ENCODE peak calls at places on chromosomes 3 and 15, in nine cellular contexts. One of them, this sample, is unnamed.

GRCh38 chr3:5692446-5692845 is 504.9 kb downstream of the EDEM1 start:
- DNase-seq in astrocyte of the spinal cord: no peak
- DNase-seq in BE2C: no peak
- DNase-seq in mucosa of descending colon: no peak
- DNase-seq in adrenal gland: no peak
- DNase-seq in choroid plexus epithelial cell: no peak
- DNase-seq in pancreas: no peak
- DNase-seq in cardiac fibroblast: no peak
- DNase-seq in cardiac muscle cell: no peak
- DNase-seq in this sample: no peak

GRCh38 chr15:67030036-67030762 is 35.2 kb upstream of the SMAD3 start:
- DNase-seq in astrocyte of the spinal cord: no peak
- DNase-seq in BE2C: no peak
- DNase-seq in mucosa of descending colon: no peak
- DNase-seq in adrenal gland: no peak
- DNase-seq in choroid plexus epithelial cell: no peak
- DNase-seq in pancreas: no peak
- DNase-seq in cardiac fibroblast: no peak
- DNase-seq in cardiac muscle cell: peak
- DNase-seq in this sample: no peak

GRCh38 chr15:72474912-72475601 is 927 bp downstream of the ARIH1 start:
- DNase-seq in astrocyte of the spinal cord: peak
- DNase-seq in BE2C: peak
- DNase-seq in mucosa of descending colon: peak
- DNase-seq in adrenal gland: peak
- DNase-seq in choroid plexus epithelial cell: peak
- DNase-seq in pancreas: peak
- DNase-seq in cardiac fibroblast: peak
- DNase-seq in cardiac muscle cell: peak
- DNase-seq in this sample: peak

GRCh38 chr15:64524778-64525177 is 64.4 kb downstream of the ZNF609 start:
- DNase-seq in astrocyte of the spinal cord: no peak
- DNase-seq in BE2C: no peak
- DNase-seq in mucosa of descending colon: no peak
- DNase-seq in adrenal gland: no peak
- DNase-seq in choroid plexus epithelial cell: no peak
- DNase-seq in pancreas: no peak
- DNase-seq in cardiac fibroblast: no peak
- DNase-seq in cardiac muscle cell: no peak
- DNase-seq in this sample: peak

GRCh38 chr15:20340331-20340811 is 201.2 kb downstream of the GOLGA6L6 start:
- DNase-seq in astrocyte of the spinal cord: no peak
- DNase-seq in BE2C: peak
- DNase-seq in mucosa of descending colon: peak
- DNase-seq in adrenal gland: peak
- DNase-seq in choroid plexus epithelial cell: no peak
- DNase-seq in pancreas: peak
- DNase-seq in cardiac fibroblast: no peak
- DNase-seq in cardiac muscle cell: peak
- DNase-seq in this sample: no peak

GRCh38 chr3:36648241-36649034 is 115.9 kb downstream of the DCLK3 start:
- DNase-seq in astrocyte of the spinal cord: peak
- DNase-seq in BE2C: no peak
- DNase-seq in mucosa of descending colon: no peak
- DNase-seq in adrenal gland: no peak
- DNase-seq in choroid plexus epithelial cell: peak
- DNase-seq in pancreas: no peak
- DNase-seq in cardiac fibroblast: peak
- DNase-seq in cardiac muscle cell: no peak
- DNase-seq in this sample: peak

GRCh38 chr3:99700637-99701268 is 62.4 kb downstream of the COL8A1 start:
- DNase-seq in astrocyte of the spinal cord: peak
- DNase-seq in BE2C: no peak
- DNase-seq in mucosa of descending colon: no peak
- DNase-seq in adrenal gland: no peak
- DNase-seq in choroid plexus epithelial cell: peak
- DNase-seq in pancreas: no peak
- DNase-seq in cardiac fibroblast: peak
- DNase-seq in cardiac muscle cell: no peak
- DNase-seq in this sample: peak

GRCh38 chr3:122314467-122314866 is 10.6 kb upstream of the CSTA start:
- DNase-seq in astrocyte of the spinal cord: no peak
- DNase-seq in BE2C: no peak
- DNase-seq in mucosa of descending colon: no peak
- DNase-seq in adrenal gland: no peak
- DNase-seq in choroid plexus epithelial cell: no peak
- DNase-seq in pancreas: no peak
- DNase-seq in cardiac fibroblast: peak
- DNase-seq in cardiac muscle cell: no peak
- DNase-seq in this sample: peak

GRCh38 chr3:141370065-141370533 is 1.8 kb downstream of the ZBTB38 start:
- DNase-seq in astrocyte of the spinal cord: peak
- DNase-seq in BE2C: peak
- DNase-seq in mucosa of descending colon: no peak
- DNase-seq in adrenal gland: peak
- DNase-seq in choroid plexus epithelial cell: peak
- DNase-seq in pancreas: peak
- DNase-seq in cardiac fibroblast: peak
- DNase-seq in cardiac muscle cell: peak
- DNase-seq in this sample: peak

GRCh38 chr3:141366285-141367037 is 1.8 kb upstream of the ZBTB38 start:
- DNase-seq in astrocyte of the spinal cord: peak
- DNase-seq in BE2C: no peak
- DNase-seq in mucosa of descending colon: no peak
- DNase-seq in adrenal gland: peak
- DNase-seq in choroid plexus epithelial cell: peak
- DNase-seq in pancreas: peak
- DNase-seq in cardiac fibroblast: peak
- DNase-seq in cardiac muscle cell: peak
- DNase-seq in this sample: peak

GRCh38 chr3:141368925-141369794 is 856 bp downstream of the ZBTB38 start:
- DNase-seq in astrocyte of the spinal cord: peak
- DNase-seq in BE2C: no peak
- DNase-seq in mucosa of descending colon: no peak
- DNase-seq in adrenal gland: no peak
- DNase-seq in choroid plexus epithelial cell: peak
- DNase-seq in pancreas: no peak
- DNase-seq in cardiac fibroblast: peak
- DNase-seq in cardiac muscle cell: no peak
- DNase-seq in this sample: peak

GRCh38 chr3:141367038-141367730 is 1.1 kb upstream of the ZBTB38 start:
- DNase-seq in astrocyte of the spinal cord: peak
- DNase-seq in BE2C: no peak
- DNase-seq in mucosa of descending colon: no peak
- DNase-seq in adrenal gland: no peak
- DNase-seq in choroid plexus epithelial cell: peak
- DNase-seq in pancreas: no peak
- DNase-seq in cardiac fibroblast: peak
- DNase-seq in cardiac muscle cell: no peak
- DNase-seq in this sample: peak

DNA sequence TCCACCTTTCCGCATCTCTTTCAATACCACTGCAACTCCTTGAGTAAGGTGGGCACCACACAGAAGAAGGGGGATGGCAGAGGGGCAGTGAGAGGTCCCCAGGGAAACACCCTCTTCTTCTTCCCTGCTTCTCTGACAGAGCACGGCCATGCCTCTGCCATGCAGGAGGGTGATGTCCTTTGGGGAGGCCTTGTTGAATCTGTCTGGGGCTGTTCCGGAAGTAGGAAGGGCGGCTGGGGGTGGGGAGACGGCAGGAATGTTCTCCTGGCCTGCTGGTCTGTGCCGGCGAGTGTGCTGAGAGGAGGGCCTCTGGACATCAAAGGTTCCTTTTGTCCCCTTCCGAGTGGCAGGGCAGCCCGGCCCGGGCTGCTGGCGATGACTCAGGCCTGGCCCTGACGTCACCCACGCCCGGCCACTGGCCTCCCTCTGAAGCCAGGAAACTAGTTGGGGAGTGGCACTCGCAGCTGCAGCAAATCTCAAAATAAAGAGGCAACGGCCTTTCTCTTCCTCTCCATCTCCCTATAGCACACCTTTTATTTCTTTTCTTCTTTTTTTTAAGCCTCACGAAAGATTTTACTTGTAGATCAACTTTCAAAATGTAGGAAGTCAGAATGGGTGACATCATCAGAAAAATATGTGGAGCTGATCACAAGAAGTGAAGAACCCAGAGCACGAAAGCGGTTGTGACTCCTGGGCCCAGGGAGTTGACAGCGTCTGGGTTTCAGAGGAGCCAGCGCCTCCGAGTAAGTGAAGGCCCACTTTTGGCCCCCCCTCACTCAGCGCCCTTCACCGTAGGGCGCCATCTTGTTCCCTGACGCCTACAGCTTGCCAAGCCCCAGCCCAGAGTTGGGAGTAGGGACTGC is at the start of gene ZBTB38:
- DNase-seq in astrocyte of the spinal cord: peak
- DNase-seq in BE2C: peak
- DNase-seq in mucosa of descending colon: peak
- DNase-seq in adrenal gland: peak
- DNase-seq in choroid plexus epithelial cell: peak
- DNase-seq in pancreas: peak
- DNase-seq in cardiac fibroblast: peak
- DNase-seq in cardiac muscle cell: peak
- DNase-seq in this sample: peak
- H3K4me3 ChIP-seq in astrocyte of the spinal cord: peak
- H3K4me3 ChIP-seq in BE2C: no peak
- H3K4me3 ChIP-seq in mucosa of descending colon: no peak
- H3K4me3 ChIP-seq in adrenal gland: no peak
- H3K4me3 ChIP-seq in choroid plexus epithelial cell: peak
- H3K4me3 ChIP-seq in pancreas: peak
- H3K4me3 ChIP-seq in cardiac fibroblast: peak
- H3K4me3 ChIP-seq in cardiac muscle cell: no peak
- H3K4me3 ChIP-seq in this sample: peak

GRCh38 chr3:140557476-140557875 is 120.4 kb upstream of the TRIM42 start:
- DNase-seq in astrocyte of the spinal cord: no peak
- DNase-seq in BE2C: no peak
- DNase-seq in mucosa of descending colon: no peak
- DNase-seq in adrenal gland: no peak
- DNase-seq in choroid plexus epithelial cell: no peak
- DNase-seq in pancreas: no peak
- DNase-seq in cardiac fibroblast: no peak
- DNase-seq in cardiac muscle cell: no peak
- DNase-seq in this sample: no peak

GRCh38 chr3:140552898-140553297 is 125.0 kb upstream of the TRIM42 start:
- DNase-seq in astrocyte of the spinal cord: no peak
- DNase-seq in BE2C: no peak
- DNase-seq in mucosa of descending colon: no peak
- DNase-seq in adrenal gland: no peak
- DNase-seq in choroid plexus epithelial cell: peak
- DNase-seq in pancreas: no peak
- DNase-seq in cardiac fibroblast: peak
- DNase-seq in cardiac muscle cell: no peak
- DNase-seq in this sample: peak

GRCh38 chr3:140552403-140552802 is 125.5 kb upstream of the TRIM42 start:
- DNase-seq in astrocyte of the spinal cord: no peak
- DNase-seq in BE2C: no peak
- DNase-seq in mucosa of descending colon: no peak
- DNase-seq in adrenal gland: no peak
- DNase-seq in choroid plexus epithelial cell: no peak
- DNase-seq in pancreas: no peak
- DNase-seq in cardiac fibroblast: no peak
- DNase-seq in cardiac muscle cell: no peak
- DNase-seq in this sample: peak

GRCh38 chr3:140553591-140553990 is 124.3 kb upstream of the TRIM42 start:
- DNase-seq in astrocyte of the spinal cord: no peak
- DNase-seq in BE2C: no peak
- DNase-seq in mucosa of descending colon: no peak
- DNase-seq in adrenal gland: no peak
- DNase-seq in choroid plexus epithelial cell: no peak
- DNase-seq in pancreas: no peak
- DNase-seq in cardiac fibroblast: no peak
- DNase-seq in cardiac muscle cell: no peak
- DNase-seq in this sample: no peak

GRCh38 chr3:140555666-140556065 is 122.2 kb upstream of the TRIM42 start:
- DNase-seq in astrocyte of the spinal cord: no peak
- DNase-seq in BE2C: no peak
- DNase-seq in mucosa of descending colon: no peak
- DNase-seq in adrenal gland: no peak
- DNase-seq in choroid plexus epithelial cell: no peak
- DNase-seq in pancreas: no peak
- DNase-seq in cardiac fibroblast: no peak
- DNase-seq in cardiac muscle cell: no peak
- DNase-seq in this sample: no peak
- TF ChIP-seq CTCF in astrocyte of the spinal cord: no peak
- TF ChIP-seq CTCF in BE2C: no peak
- TF ChIP-seq CTCF in mucosa of descending colon: no peak
- TF ChIP-seq CTCF in adrenal gland: no peak
- TF ChIP-seq CTCF in choroid plexus epithelial cell: no peak
- TF ChIP-seq CTCF in pancreas: no peak
- TF ChIP-seq CTCF in cardiac fibroblast: no peak
- TF ChIP-seq CTCF in cardiac muscle cell: no peak
- TF ChIP-seq CTCF in this sample: no peak

DNA sequence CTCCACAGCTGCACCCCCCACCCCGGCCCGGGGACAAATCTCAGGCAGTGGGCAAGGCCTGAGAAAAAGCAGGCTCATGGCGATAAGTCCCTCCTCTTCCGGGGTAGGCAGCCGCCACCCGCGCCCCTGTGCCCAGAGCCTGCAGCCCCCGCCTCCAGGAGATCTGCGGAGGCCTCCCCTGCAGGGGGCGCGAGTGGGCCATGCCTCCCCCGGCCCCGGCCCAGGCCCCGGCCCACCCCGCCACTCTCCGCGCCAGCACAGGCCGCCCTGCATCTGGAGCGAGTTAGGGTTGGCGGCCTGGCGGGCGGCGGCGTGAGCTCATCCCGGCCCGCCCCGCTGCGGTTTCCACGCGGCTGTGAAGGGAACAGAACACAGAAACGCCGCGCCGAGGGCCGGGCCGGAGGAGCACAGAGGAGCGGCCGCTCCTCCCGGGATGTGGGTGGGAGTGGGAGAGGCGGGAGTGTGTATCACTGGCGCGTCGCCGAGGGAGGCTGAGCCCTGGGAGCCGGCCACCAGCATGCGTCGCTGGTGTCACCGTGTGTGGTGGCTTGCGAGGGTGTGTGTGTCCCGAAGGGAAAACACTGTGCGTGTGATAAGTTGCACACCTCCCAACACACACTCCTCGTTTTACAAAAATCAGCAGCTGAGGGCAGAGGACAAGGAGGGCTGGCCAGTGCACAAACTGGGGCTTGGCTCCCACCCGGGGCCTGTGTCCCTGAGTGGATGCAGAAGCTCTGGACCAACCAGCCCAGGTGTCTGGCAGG is 17.2 kb downstream of the MYL3 start:
- DNase-seq in astrocyte of the spinal cord: peak
- DNase-seq in BE2C: peak
- DNase-seq in mucosa of descending colon: peak
- DNase-seq in adrenal gland: peak
- DNase-seq in choroid plexus epithelial cell: peak
- DNase-seq in pancreas: peak
- DNase-seq in cardiac fibroblast: peak
- DNase-seq in cardiac muscle cell: peak
- DNase-seq in this sample: peak
- H3K4me3 ChIP-seq in astrocyte of the spinal cord: peak
- H3K4me3 ChIP-seq in BE2C: peak
- H3K4me3 ChIP-seq in mucosa of descending colon: peak
- H3K4me3 ChIP-seq in adrenal gland: no peak
- H3K4me3 ChIP-seq in choroid plexus epithelial cell: peak
- H3K4me3 ChIP-seq in pancreas: peak
- H3K4me3 ChIP-seq in cardiac fibroblast: peak
- H3K4me3 ChIP-seq in cardiac muscle cell: no peak
- H3K4me3 ChIP-seq in this sample: peak

DNA sequence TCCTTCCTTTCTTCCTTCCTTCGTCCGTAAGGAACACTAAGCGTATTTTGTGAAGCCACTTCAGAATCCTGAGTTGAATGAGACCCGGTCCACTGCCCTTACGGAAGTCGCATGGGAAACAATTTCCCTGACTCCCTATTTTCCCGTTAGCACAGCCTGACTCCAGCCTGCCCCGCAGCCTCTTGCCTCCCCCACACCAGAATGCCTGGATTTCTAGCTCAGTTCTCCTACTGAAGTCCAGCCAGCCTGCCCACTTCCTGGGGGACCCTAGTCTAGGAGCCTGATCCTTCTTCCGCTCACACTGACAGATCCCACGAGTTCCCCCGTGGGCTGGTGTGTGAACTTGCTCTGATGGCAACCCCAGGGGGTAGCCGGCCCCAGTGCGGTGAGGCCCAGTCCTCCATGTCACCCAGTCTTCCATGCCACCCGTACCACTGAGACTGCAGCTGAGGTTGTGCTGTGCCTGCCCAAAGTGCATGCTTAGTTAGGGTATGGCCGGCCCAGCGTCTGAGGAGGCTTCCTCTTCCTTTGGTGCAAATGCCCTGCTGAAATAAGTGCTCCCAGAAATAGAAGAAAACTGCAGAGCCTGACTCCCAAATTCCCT is 31.6 kb downstream of the MGLL start:
- DNase-seq in astrocyte of the spinal cord: no peak
- DNase-seq in BE2C: no peak
- DNase-seq in mucosa of descending colon: no peak
- DNase-seq in adrenal gland: no peak
- DNase-seq in choroid plexus epithelial cell: no peak
- DNase-seq in pancreas: no peak
- DNase-seq in cardiac fibroblast: no peak
- DNase-seq in cardiac muscle cell: no peak
- DNase-seq in this sample: no peak
- TF ChIP-seq CTCF in astrocyte of the spinal cord: no peak
- TF ChIP-seq CTCF in BE2C: no peak
- TF ChIP-seq CTCF in mucosa of descending colon: no peak
- TF ChIP-seq CTCF in adrenal gland: no peak
- TF ChIP-seq CTCF in choroid plexus epithelial cell: no peak
- TF ChIP-seq CTCF in pancreas: no peak
- TF ChIP-seq CTCF in cardiac fibroblast: no peak
- TF ChIP-seq CTCF in cardiac muscle cell: no peak
- TF ChIP-seq CTCF in this sample: no peak

This sample was measured in fibroblast of mammary gland.